ENCODE peak calls at places on chromosomes 11 and 22, in four cellular contexts. A is HL-60, D is GM12878, V is K562. N is an unnamed sample.

GRCh38 chr22:46813816-46814597 is 51.6 kb downstream of the TBC1D22A start:
- DNase-seq in A (no peak), V (no peak), D (no peak), N (no peak)

GRCh38 chr11:91790346-91790745 is 434.3 kb upstream of the FAT3 start:
- DNase-seq in D (no peak), V (no peak), A (no peak), N (no peak)

GRCh38 chr22:22346401-22347107 is 102.0 kb downstream of the VPREB1 start:
- DNase-seq in V (no peak), A (no peak), D (no peak), N (no peak)

GRCh38 chr11:93131709-93132108 is 66.1 kb downstream of the SLC36A4 start:
- DNase-seq in V (no peak), A (peak), D (no peak), N (no peak)

GRCh38 chr11:95359323-95359656 is 128.3 kb upstream of the SESN3 start:
- DNase-seq in A (no peak), D (no peak), V (no peak), N (no peak)

GRCh38 chr11:113289341-113290187 is 24.8 kb upstream of the TTC12 start:
- DNase-seq in D (peak), V (peak), A (peak), N (peak)

GRCh38 chr11:17298302-17298701 is 21.8 kb downstream of the NUCB2 start:
- DNase-seq in D (no peak), A (no peak), V (no peak), N (no peak)

GRCh38 chr11:15136166-15136565 is 21.4 kb downstream of the INSC start:
- DNase-seq in V (no peak), A (no peak), D (no peak), N (no peak)

GRCh38 chr22:49628351-49629023 is 199.2 kb downstream of the BRD1 start:
- DNase-seq in A (no peak), D (no peak), V (no peak), N (no peak)

GRCh38 chr11:22244986-22245592 is 52.2 kb downstream of the ANO5 start:
- DNase-seq in D (no peak), V (peak), A (peak), N (no peak)

GRCh38 chr11:72762641-72763304 is 10.6 kb upstream of the ARAP1 start:
- DNase-seq in D (no peak), A (no peak), V (no peak), N (no peak)

GRCh38 chr22:27348634-27349033 is 452.9 kb downstream of the MN1 start:
- DNase-seq in D (no peak), A (no peak), V (no peak), N (no peak)

GRCh38 chr11:114085965-114086364 is 26.5 kb downstream of the ZBTB16 start:
- DNase-seq in D (no peak), A (peak), V (no peak), N (no peak)

GRCh38 chr11:63610604-63611394 is 3.4 kb downstream of the PLAAT3 start:
- DNase-seq in V (no peak), A (no peak), D (no peak), N (no peak)

GRCh38 chr11:114909866-114910265 is 231.5 kb downstream of the NXPE2 start:
- DNase-seq in A (no peak), V (no peak), D (no peak), N (no peak)

GRCh38 chr11:128467610-128468041 is 119.7 kb downstream of the ETS1 start:
- DNase-seq in D (no peak), V (no peak), A (no peak), N (no peak)

GRCh38 chr22:46906326-46907045 is 144.0 kb downstream of the TBC1D22A start:
- DNase-seq in A (no peak), V (no peak), D (no peak), N (no peak)

GRCh38 chr11:119876841-119877240 is 147.8 kb upstream of the NECTIN1 start:
- DNase-seq in A (no peak), V (no peak), D (no peak), N (no peak)

GRCh38 chr11:118881130-118881717 is 2.5 kb upstream of the CXCR5 start:
- DNase-seq in D (no peak), A (no peak), V (no peak), N (no peak)

GRCh38 chr22:44186121-44186510 is 5.4 kb downstream of the PARVG start:
- DNase-seq in D (no peak), V (no peak), A (no peak), N (no peak)

GRCh38 chr22:46964773-46965550 is 202.5 kb downstream of the TBC1D22A start:
- DNase-seq in A (no peak), V (peak), D (no peak), N (no peak)

GRCh38 chr11:12248330-12248729 is 129.0 kb upstream of the PARVA start:
- DNase-seq in D (no peak), V (no peak), A (no peak), N (no peak)

GRCh38 chr11:75103380-75104026 is 6.8 kb upstream of the OR2AT4 start:
- DNase-seq in V (peak), A (no peak), D (peak), N (no peak)

GRCh38 chr11:125479113-125479512 is 17.0 kb downstream of the FEZ1 start:
- DNase-seq in V (no peak), A (no peak), D (no peak), N (no peak)

GRCh38 chr11:117597083-117597482 is 199.9 kb downstream of the DSCAML1 start:
- DNase-seq in A (peak), V (peak), D (no peak), N (peak)

GRCh38 chr11:9231848-9232177 is 33.3 kb downstream of the DENND5A start:
- DNase-seq in V (no peak), D (no peak), A (peak), N (peak)

GRCh38 chr11:4619514-4619913 is 11.5 kb upstream of the TRIM68 start:
- DNase-seq in D (no peak), A (no peak), V (no peak), N (no peak)
- TF ChIP-seq SPI1 in D (no peak), A (no peak), V (no peak), N (no peak)

DNA sequence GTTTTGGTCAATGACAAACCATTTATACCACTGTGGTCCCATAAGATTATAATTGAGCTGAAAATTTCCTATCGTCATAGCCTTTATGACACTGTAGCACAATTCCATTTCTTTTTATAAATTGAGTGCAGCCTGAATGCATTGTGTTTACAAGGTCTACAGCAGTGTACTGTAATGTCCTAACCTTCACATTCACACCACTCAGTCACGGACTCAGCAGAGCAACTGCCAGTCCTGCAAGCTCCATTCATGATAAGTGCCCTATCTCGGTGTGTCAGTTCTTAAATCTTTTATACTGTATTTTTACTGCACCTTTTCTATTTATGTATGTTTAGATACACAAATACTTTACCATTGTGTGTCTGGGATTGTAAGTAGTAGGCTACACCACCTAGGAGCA is 55.2 kb upstream of the SLC25A18 start:
- DNase-seq in D (no peak), V (no peak), A (no peak), N (no peak)
- TF ChIP-seq SPI1 in D (no peak), V (no peak), A (no peak), N (no peak)

DNA sequence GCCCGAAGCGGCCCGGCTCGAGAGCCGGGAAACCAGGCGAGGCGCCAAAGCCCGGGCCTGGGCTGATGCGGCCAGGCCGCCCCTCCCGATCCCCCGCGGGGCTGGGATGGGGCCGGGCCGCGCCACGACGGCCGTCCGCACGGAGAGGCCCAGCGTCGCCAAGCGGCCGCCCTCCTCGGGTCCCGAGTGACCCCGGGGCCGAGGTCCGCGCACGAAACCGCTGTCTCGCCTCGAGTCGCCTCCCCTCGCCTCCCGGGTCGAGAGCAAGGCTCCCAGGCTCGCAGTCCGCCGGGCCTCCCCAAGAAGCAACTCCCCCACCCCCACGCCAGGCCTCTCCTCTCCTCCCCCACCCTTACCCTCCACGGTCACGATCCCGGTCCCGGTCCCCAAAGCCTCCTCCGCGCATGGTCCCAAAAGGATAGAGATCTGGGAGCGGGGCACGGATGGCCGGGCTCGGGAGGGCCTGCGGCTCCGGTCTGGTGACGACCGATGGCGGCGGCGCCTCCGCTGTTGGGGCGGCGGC is 455 bp downstream of the DDX17 start:
- DNase-seq in A (peak), D (no peak), V (peak), N (peak)
- TF ChIP-seq SPI1 in A (no peak), D (no peak), V (no peak), N (no peak)

GRCh38 chr22:23836692-23837495 is 1.9 kb downstream of the DERL3 start:
- DNase-seq in A (no peak), V (no peak), D (no peak), N (no peak)
- TF ChIP-seq SPI1 in A (no peak), V (no peak), D (no peak), N (no peak)

GRCh38 chr11:19979519-19979845 is 180.8 kb downstream of the DBX1 start:
- DNase-seq in V (no peak), A (no peak), D (peak), N (no peak)
- TF ChIP-seq SPI1 in V (no peak), A (no peak), D (peak), N (no peak)

GRCh38 chr22:38957808-38958207 is 399 bp downstream of the APOBEC3A start:
- DNase-seq in V (no peak), D (no peak), A (no peak), N (no peak)

GRCh38 chr22:38955926-38956325 is 1.5 kb upstream of the APOBEC3A start:
- DNase-seq in D (no peak), V (no peak), A (no peak), N (no peak)

GRCh38 chr22:38956551-38956950 is 858 bp upstream of the APOBEC3A start:
- DNase-seq in D (no peak), V (no peak), A (no peak), N (no peak)

GRCh38 chr22:38958359-38958943 is 1.0 kb downstream of the APOBEC3A start:
- DNase-seq in D (no peak), A (no peak), V (no peak), N (no peak)

DNA sequence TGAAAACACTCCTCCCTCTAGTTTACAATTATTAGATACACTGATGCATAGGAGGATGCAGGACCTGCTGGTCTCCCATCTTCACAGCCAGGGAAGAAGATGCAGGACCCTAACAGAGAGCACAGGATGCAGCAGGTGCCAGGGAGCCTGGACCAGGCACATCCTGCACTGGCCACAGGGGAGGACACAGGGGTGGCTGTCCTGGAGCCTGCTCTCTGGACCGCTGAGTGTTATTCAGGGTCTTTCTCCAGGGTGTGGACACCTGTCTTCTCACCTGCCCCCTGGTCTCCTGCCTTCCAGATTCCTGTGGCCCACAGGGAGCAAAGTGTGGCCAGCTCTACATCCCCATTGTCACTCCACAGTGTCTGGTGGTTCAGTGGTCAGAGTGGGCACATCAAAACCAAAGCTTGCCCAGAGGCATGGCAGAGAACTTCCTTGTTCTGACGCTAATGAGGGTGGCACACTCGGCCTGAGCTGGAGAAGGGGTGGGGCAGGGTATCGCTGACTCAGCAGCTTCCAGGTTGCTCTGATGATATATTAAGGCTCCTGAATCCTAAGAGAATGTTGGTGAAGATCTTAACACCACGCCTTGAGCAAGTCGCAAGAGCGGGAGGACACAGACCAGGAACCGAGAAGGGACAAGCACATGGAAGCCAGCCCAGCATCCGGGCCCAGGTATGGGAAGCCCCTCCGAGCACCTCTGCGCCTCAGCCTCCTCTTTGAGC is at the start of gene APOBEC3A:
- DNase-seq in A (peak), V (no peak), D (no peak), N (no peak)
- TF ChIP-seq SPI1 in A (no peak), V (no peak), D (no peak), N (no peak)

GRCh38 chr11:66230978-66231377 is 37.5 kb upstream of the RAB1B start:
- DNase-seq in D (no peak), V (no peak), A (no peak), N (no peak)

GRCh38 chr11:66233301-66233700 is 35.1 kb upstream of the RAB1B start:
- DNase-seq in A (no peak), D (no peak), V (no peak), N (no peak)

GRCh38 chr11:66230171-66230570 is 38.3 kb upstream of the RAB1B start:
- DNase-seq in A (no peak), D (no peak), V (no peak), N (no peak)

GRCh38 chr11:66232769-66233168 is 35.7 kb upstream of the RAB1B start:
- DNase-seq in V (no peak), D (no peak), A (no peak), N (no peak)

GRCh38 chr11:66231561-66231960 is 36.9 kb upstream of the RAB1B start:
- DNase-seq in A (no peak), D (no peak), V (no peak), N (no peak)
- TF ChIP-seq SPI1 in A (no peak), D (no peak), V (no peak), N (no peak)

DNA sequence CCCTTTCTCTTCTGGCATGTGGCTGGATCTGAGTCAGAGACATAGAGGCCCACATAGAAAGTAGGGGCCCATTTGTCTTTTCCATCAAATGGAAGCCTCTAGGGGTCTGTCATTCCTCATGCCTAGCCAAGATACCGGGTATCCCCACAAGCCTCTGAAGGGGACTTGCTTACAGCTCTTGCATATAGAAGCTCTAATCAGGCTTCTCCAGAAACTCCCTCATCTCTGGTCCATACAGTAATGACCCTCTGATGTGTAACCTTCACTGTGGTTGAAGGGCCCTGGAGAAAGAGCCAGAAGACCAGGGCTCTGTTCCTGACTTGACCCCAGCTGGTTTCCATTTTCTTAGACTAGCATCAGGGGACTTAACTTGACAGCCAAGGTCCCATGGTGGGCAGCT is 244.0 kb downstream of the ST3GAL4 start:
- DNase-seq in D (no peak), A (no peak), V (no peak), N (no peak)
- TF ChIP-seq SPI1 in D (no peak), A (no peak), V (no peak), N (no peak)

DNA sequence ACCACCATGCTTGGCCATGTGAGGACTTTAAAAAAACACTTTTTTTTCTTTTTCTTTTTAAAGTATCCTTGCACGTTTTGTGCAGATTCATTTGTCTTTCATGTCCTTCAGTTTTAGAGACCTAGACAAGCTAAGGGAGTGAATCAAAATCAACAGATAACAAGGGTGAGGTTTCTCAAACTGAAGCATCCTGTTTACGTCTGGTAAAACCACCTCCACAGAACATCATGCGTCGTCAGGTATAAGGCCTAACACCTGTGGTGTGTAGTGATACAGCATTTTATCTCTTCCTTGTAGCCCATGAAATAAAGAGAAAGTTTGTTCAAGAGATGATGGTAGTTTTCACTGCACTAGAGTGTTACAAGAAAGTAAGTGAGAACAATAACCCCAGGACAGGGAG is 26.3 kb upstream of the CSF2RB start:
- DNase-seq in V (no peak), A (no peak), D (no peak), N (no peak)
- TF ChIP-seq SPI1 in V (no peak), A (no peak), D (no peak), N (no peak)

N was measured in GM12891.